ENCODE peak calls at places on chromosomes 11 and 22, in six cellular contexts. One of them, this sample, is unnamed.

GRCh38 chr22:35835267-35835997 is 117.8 kb downstream of the APOL5 start:
- DNase-seq in CD4-positive, alpha-beta T cell: no peak
- DNase-seq in psoas muscle: no peak
- DNase-seq in H9: no peak
- DNase-seq in SK-N-SH: no peak
- DNase-seq in breast epithelium: no peak
- DNase-seq in this sample: no peak

GRCh38 chr11:44116433-44116832 is 21.0 kb downstream of the EXT2 start:
- DNase-seq in CD4-positive, alpha-beta T cell: no peak
- DNase-seq in psoas muscle: no peak
- DNase-seq in H9: no peak
- DNase-seq in SK-N-SH: no peak
- DNase-seq in breast epithelium: no peak
- DNase-seq in this sample: no peak

GRCh38 chr11:44177905-44178304 is 82.4 kb downstream of the EXT2 start:
- DNase-seq in CD4-positive, alpha-beta T cell: no peak
- DNase-seq in psoas muscle: no peak
- DNase-seq in H9: no peak
- DNase-seq in SK-N-SH: no peak
- DNase-seq in breast epithelium: no peak
- DNase-seq in this sample: no peak

GRCh38 chr11:85809191-85809590 is 1.8 kb downstream of the SYTL2 start:
- DNase-seq in CD4-positive, alpha-beta T cell: no peak
- DNase-seq in psoas muscle: no peak
- DNase-seq in H9: no peak
- DNase-seq in SK-N-SH: no peak
- DNase-seq in breast epithelium: no peak
- DNase-seq in this sample: no peak

GRCh38 chr22:48072777-48073176 is 1310.3 kb downstream of the TBC1D22A start:
- DNase-seq in CD4-positive, alpha-beta T cell: no peak
- DNase-seq in psoas muscle: no peak
- DNase-seq in H9: peak
- DNase-seq in SK-N-SH: no peak
- DNase-seq in breast epithelium: no peak
- DNase-seq in this sample: no peak

GRCh38 chr11:45282070-45282469 is 4.1 kb downstream of the SYT13 start:
- DNase-seq in CD4-positive, alpha-beta T cell: no peak
- DNase-seq in psoas muscle: no peak
- DNase-seq in H9: no peak
- DNase-seq in SK-N-SH: no peak
- DNase-seq in breast epithelium: peak
- DNase-seq in this sample: no peak

GRCh38 chr11:67282155-67282875 is 6.8 kb upstream of the ANKRD13D start:
- DNase-seq in CD4-positive, alpha-beta T cell: no peak
- DNase-seq in psoas muscle: peak
- DNase-seq in H9: no peak
- DNase-seq in SK-N-SH: no peak
- DNase-seq in breast epithelium: no peak
- DNase-seq in this sample: no peak

GRCh38 chr22:28629420-28630184 is 50.0 kb downstream of the TTC28 start:
- DNase-seq in CD4-positive, alpha-beta T cell: no peak
- DNase-seq in psoas muscle: no peak
- DNase-seq in H9: no peak
- DNase-seq in SK-N-SH: no peak
- DNase-seq in breast epithelium: no peak
- DNase-seq in this sample: no peak

GRCh38 chr11:105244157-105244820 is 104.7 kb upstream of the CARD18 start:
- DNase-seq in CD4-positive, alpha-beta T cell: no peak
- DNase-seq in psoas muscle: no peak
- DNase-seq in H9: no peak
- DNase-seq in SK-N-SH: no peak
- DNase-seq in breast epithelium: no peak
- DNase-seq in this sample: no peak

GRCh38 chr11:67006029-67006884 is 16.7 kb upstream of the SYT12 start:
- DNase-seq in CD4-positive, alpha-beta T cell: no peak
- DNase-seq in psoas muscle: peak
- DNase-seq in H9: peak
- DNase-seq in SK-N-SH: peak
- DNase-seq in breast epithelium: no peak
- DNase-seq in this sample: no peak

GRCh38 chr11:3087821-3088800 is 30.9 kb upstream of the CARS1 start:
- DNase-seq in CD4-positive, alpha-beta T cell: no peak
- DNase-seq in psoas muscle: no peak
- DNase-seq in H9: no peak
- DNase-seq in SK-N-SH: peak
- DNase-seq in breast epithelium: no peak
- DNase-seq in this sample: no peak

GRCh38 chr22:43154887-43155536 is 3.7 kb downstream of the TSPO start:
- DNase-seq in CD4-positive, alpha-beta T cell: no peak
- DNase-seq in psoas muscle: peak
- DNase-seq in H9: no peak
- DNase-seq in SK-N-SH: no peak
- DNase-seq in breast epithelium: no peak
- DNase-seq in this sample: no peak

GRCh38 chr22:46293591-46294260 is 2.9 kb upstream of the GTSE1 start:
- DNase-seq in CD4-positive, alpha-beta T cell: no peak
- DNase-seq in psoas muscle: peak
- DNase-seq in H9: no peak
- DNase-seq in SK-N-SH: no peak
- DNase-seq in breast epithelium: no peak
- DNase-seq in this sample: no peak

GRCh38 chr22:49930596-49931412 is 12.4 kb downstream of the CRELD2 start:
- DNase-seq in CD4-positive, alpha-beta T cell: peak
- DNase-seq in psoas muscle: peak
- DNase-seq in H9: peak
- DNase-seq in SK-N-SH: peak
- DNase-seq in breast epithelium: peak
- DNase-seq in this sample: no peak

GRCh38 chr22:30087611-30088010 is 7.3 kb downstream of the HORMAD2 start:
- DNase-seq in CD4-positive, alpha-beta T cell: no peak
- DNase-seq in psoas muscle: no peak
- DNase-seq in H9: no peak
- DNase-seq in SK-N-SH: no peak
- DNase-seq in breast epithelium: no peak
- DNase-seq in this sample: no peak

GRCh38 chr11:128388182-128388815 is 199.1 kb downstream of the ETS1 start:
- DNase-seq in CD4-positive, alpha-beta T cell: no peak
- DNase-seq in psoas muscle: no peak
- DNase-seq in H9: no peak
- DNase-seq in SK-N-SH: no peak
- DNase-seq in breast epithelium: no peak
- DNase-seq in this sample: no peak

GRCh38 chr11:4683020-4683419 is 14.6 kb downstream of the OR51E2 start:
- DNase-seq in CD4-positive, alpha-beta T cell: no peak
- DNase-seq in psoas muscle: no peak
- DNase-seq in H9: no peak
- DNase-seq in SK-N-SH: no peak
- DNase-seq in breast epithelium: no peak
- DNase-seq in this sample: no peak

GRCh38 chr11:118921121-118921928 is 4.4 kb downstream of the BCL9L start:
- DNase-seq in CD4-positive, alpha-beta T cell: no peak
- DNase-seq in psoas muscle: peak
- DNase-seq in H9: peak
- DNase-seq in SK-N-SH: peak
- DNase-seq in breast epithelium: no peak
- DNase-seq in this sample: peak

GRCh38 chr11:12111482-12112149 is 1.2 kb downstream of the MICAL2 start:
- DNase-seq in CD4-positive, alpha-beta T cell: no peak
- DNase-seq in psoas muscle: no peak
- DNase-seq in H9: no peak
- DNase-seq in SK-N-SH: no peak
- DNase-seq in breast epithelium: no peak
- DNase-seq in this sample: no peak

GRCh38 chr11:11396290-11397042 is 43.4 kb upstream of the CSNK2A3 start:
- DNase-seq in CD4-positive, alpha-beta T cell: no peak
- DNase-seq in psoas muscle: no peak
- DNase-seq in H9: no peak
- DNase-seq in SK-N-SH: no peak
- DNase-seq in breast epithelium: no peak
- DNase-seq in this sample: no peak

GRCh38 chr11:117807482-117808272 is 10.7 kb upstream of the DSCAML1 start:
- DNase-seq in CD4-positive, alpha-beta T cell: peak
- DNase-seq in psoas muscle: peak
- DNase-seq in H9: peak
- DNase-seq in SK-N-SH: peak
- DNase-seq in breast epithelium: peak
- DNase-seq in this sample: no peak

GRCh38 chr11:95739108-95739507 is 50.5 kb downstream of the FAM76B start:
- DNase-seq in CD4-positive, alpha-beta T cell: no peak
- DNase-seq in psoas muscle: no peak
- DNase-seq in H9: no peak
- DNase-seq in SK-N-SH: no peak
- DNase-seq in breast epithelium: no peak
- DNase-seq in this sample: no peak

GRCh38 chr11:36014906-36015305 is 71.0 kb downstream of the LDLRAD3 start:
- DNase-seq in CD4-positive, alpha-beta T cell: no peak
- DNase-seq in psoas muscle: no peak
- DNase-seq in H9: no peak
- DNase-seq in SK-N-SH: no peak
- DNase-seq in breast epithelium: no peak
- DNase-seq in this sample: no peak

GRCh38 chr11:130069684-130070108 is at the start of gene APLP2:
- DNase-seq in CD4-positive, alpha-beta T cell: peak
- DNase-seq in psoas muscle: peak
- DNase-seq in H9: peak
- DNase-seq in SK-N-SH: peak
- DNase-seq in breast epithelium: peak
- DNase-seq in this sample: peak

GRCh38 chr11:130068546-130068985 is 1.1 kb upstream of the APLP2 start:
- DNase-seq in CD4-positive, alpha-beta T cell: no peak
- DNase-seq in psoas muscle: no peak
- DNase-seq in H9: no peak
- DNase-seq in SK-N-SH: no peak
- DNase-seq in breast epithelium: no peak
- DNase-seq in this sample: no peak

GRCh38 chr11:130070829-130071205 is 1.1 kb downstream of the APLP2 start:
- DNase-seq in CD4-positive, alpha-beta T cell: no peak
- DNase-seq in psoas muscle: no peak
- DNase-seq in H9: no peak
- DNase-seq in SK-N-SH: no peak
- DNase-seq in breast epithelium: no peak
- DNase-seq in this sample: no peak

GRCh38 chr11:130070109-130070828 is 575 bp downstream of the APLP2 start:
- DNase-seq in CD4-positive, alpha-beta T cell: peak
- DNase-seq in psoas muscle: peak
- DNase-seq in H9: peak
- DNase-seq in SK-N-SH: peak
- DNase-seq in breast epithelium: no peak
- DNase-seq in this sample: no peak

GRCh38 chr11:130068986-130069683 is 559 bp upstream of the APLP2 start:
- DNase-seq in CD4-positive, alpha-beta T cell: peak
- DNase-seq in psoas muscle: peak
- DNase-seq in H9: peak
- DNase-seq in SK-N-SH: no peak
- DNase-seq in breast epithelium: peak
- DNase-seq in this sample: peak
- TF ChIP-seq CTCF in CD4-positive, alpha-beta T cell: no peak
- TF ChIP-seq CTCF in psoas muscle: peak
- TF ChIP-seq CTCF in H9: peak
- TF ChIP-seq CTCF in SK-N-SH: no peak
- TF ChIP-seq CTCF in breast epithelium: no peak
- TF ChIP-seq CTCF in this sample: no peak

DNA sequence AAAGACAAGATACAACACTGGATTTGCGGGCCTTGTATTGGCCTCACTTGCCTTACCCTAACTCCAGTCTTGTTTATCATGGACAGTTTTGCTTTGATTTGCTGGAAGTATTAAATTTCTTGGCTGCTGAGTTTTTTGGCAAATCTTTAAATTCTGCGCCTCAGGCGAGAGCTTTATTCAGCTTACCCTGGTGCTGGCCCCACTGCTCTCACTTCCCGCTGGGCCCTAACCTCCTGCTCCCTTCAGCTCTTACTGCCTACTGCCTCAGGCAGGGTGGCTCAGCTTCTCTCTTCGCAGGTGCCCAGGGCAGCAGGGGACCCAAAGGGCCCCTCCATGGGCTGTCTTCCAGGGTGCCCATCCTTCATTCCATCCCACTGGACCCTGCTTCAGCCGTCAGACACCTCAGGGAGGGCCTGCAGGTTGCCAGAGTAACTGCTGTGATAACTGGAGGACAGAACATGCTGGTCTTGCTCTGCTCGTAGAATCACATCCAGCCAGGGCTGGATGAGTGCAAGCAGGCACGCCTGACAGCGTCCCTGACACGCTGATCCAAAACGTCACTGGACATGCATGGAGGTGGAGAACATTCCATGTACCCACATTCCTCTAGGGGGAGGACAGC is 45.7 kb upstream of the TUB start:
- DNase-seq in CD4-positive, alpha-beta T cell: no peak
- DNase-seq in psoas muscle: no peak
- DNase-seq in H9: no peak
- DNase-seq in SK-N-SH: no peak
- DNase-seq in breast epithelium: peak
- DNase-seq in this sample: peak
- H3K27ac ChIP-seq in CD4-positive, alpha-beta T cell: no peak
- H3K27ac ChIP-seq in psoas muscle: no peak
- H3K27ac ChIP-seq in H9: no peak
- H3K27ac ChIP-seq in SK-N-SH: peak
- H3K27ac ChIP-seq in breast epithelium: no peak
- H3K27ac ChIP-seq in this sample: peak

DNA sequence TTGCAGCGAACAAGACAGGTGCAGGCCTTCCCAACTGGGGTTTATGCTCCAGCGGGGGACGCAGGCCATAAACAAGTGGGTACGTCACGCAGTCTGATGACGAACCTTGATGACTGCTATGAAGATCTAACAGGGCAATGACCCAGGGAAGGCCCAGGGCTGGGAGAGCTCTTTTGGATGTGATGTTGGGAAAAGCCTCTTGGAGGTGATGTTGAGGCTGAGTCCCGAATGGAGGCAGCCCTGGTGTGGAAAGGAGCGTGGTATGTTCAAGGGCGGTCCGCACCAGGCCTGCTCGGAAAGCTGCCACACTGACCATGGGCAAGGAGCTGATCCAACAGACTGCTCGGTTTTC is 5.8 kb downstream of the FADS2 start:
- DNase-seq in CD4-positive, alpha-beta T cell: no peak
- DNase-seq in psoas muscle: no peak
- DNase-seq in H9: peak
- DNase-seq in SK-N-SH: no peak
- DNase-seq in breast epithelium: no peak
- DNase-seq in this sample: no peak
- TF ChIP-seq CTCF in CD4-positive, alpha-beta T cell: no peak
- TF ChIP-seq CTCF in psoas muscle: no peak
- TF ChIP-seq CTCF in H9: no peak
- TF ChIP-seq CTCF in SK-N-SH: no peak
- TF ChIP-seq CTCF in breast epithelium: no peak
- TF ChIP-seq CTCF in this sample: no peak

DNA sequence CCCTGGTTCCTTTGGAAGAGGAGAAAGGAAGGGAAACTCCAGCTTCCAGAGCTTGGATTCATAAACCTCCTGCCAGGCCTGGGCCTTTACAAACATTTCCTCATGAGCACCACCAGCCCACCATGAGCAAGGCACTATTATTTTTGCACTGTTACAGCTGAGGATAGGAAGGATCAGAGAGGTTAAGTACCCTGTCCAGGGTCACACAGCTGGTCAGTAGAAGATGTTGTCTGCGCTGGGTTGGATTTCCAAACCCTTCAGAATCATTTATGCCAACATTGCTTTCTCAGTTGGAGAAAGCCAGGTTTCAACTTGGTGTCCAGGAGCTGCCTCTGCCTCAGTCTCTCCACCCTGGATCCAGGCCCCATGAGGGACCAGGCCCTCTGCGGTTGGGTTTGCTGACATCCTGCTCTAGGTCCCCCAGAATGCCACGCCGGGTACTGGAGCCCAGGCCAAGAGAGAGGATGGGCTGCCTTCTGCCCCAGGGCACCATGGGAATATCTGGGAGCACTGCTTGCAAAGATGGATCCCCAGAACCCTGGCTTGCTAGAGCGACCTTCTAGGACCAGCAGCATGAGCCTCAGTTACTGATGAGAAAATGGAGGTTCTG is 29.7 kb upstream of the SHISAL1 start:
- DNase-seq in CD4-positive, alpha-beta T cell: no peak
- DNase-seq in psoas muscle: no peak
- DNase-seq in H9: no peak
- DNase-seq in SK-N-SH: no peak
- DNase-seq in breast epithelium: no peak
- DNase-seq in this sample: no peak
- H3K27ac ChIP-seq in CD4-positive, alpha-beta T cell: no peak
- H3K27ac ChIP-seq in psoas muscle: no peak
- H3K27ac ChIP-seq in H9: no peak
- H3K27ac ChIP-seq in SK-N-SH: peak
- H3K27ac ChIP-seq in breast epithelium: peak
- H3K27ac ChIP-seq in this sample: peak

This sample was measured in vagina.